ENCODE peak calls at places on chromosome 17, in four cellular contexts. A is stimulated activated CD8-positive, alpha-beta memory T cell treated with anti-CD3 and anti-CD28 coated beads, Interleukin-7, amount 100 ng/mL, for 1 hour; G is CD4-positive, CD25-positive, alpha-beta regulatory T cell; S is iris pigment epithelial cell. D is an unnamed sample.
A peak's percentile ranks its signal among the peaks of the same experiment; 100 is the strongest.

GRCh38 chr17:52930581-52930980 is 772.1 kb upstream of the CA10 start:
- DNase-seq in A (no peak), G (no peak), S (no peak), D (no peak)

GRCh38 chr17:8326591-8327583 is 12.8 kb upstream of the ODF4 start:
- DNase-seq in A (no peak), G (peak; percentile 33), S (peak; percentile 27), D (no peak)

GRCh38 chr17:378068-378467 is 25.5 kb upstream of the RPH3AL start:
- DNase-seq in A (no peak), G (no peak), S (no peak), D (no peak)

GRCh38 chr17:18267927-18268711 is 7.7 kb downstream of the MIEF2 start:
- DNase-seq in A (no peak), G (no peak), S (peak; percentile 27), D (no peak)

GRCh38 chr17:863880-864279 is 81.7 kb downstream of the MRM3 start:
- DNase-seq in A (no peak), G (no peak), S (no peak), D (no peak)

GRCh38 chr17:34382586-34383224 is 19.7 kb upstream of the CCL1 start:
- DNase-seq in A (no peak), G (peak; percentile 49), S (no peak), D (no peak)

GRCh38 chr17:10105513-10106001 is 92.8 kb downstream of the GAS7 start:
- DNase-seq in A (no peak), G (no peak), S (peak; percentile 66), D (no peak)

GRCh38 chr17:57557793-57558681 is 187.1 kb downstream of the CCDC182 start:
- DNase-seq in A (no peak), G (no peak), S (peak; percentile 90), D (no peak)

GRCh38 chr17:47810901-47811635 is 10.5 kb downstream of the OSBPL7 start:
- DNase-seq in A (no peak), G (no peak), S (no peak), D (no peak)

GRCh38 chr17:74202879-74203432 is 522 bp upstream of the RPL38 start:
- DNase-seq in A (no peak), G (no peak), S (no peak), D (no peak)

GRCh38 chr17:29699283-29699682 is 76.6 kb upstream of the CORO6 start:
- DNase-seq in A (no peak), G (no peak), S (no peak), D (no peak)

GRCh38 chr17:27207073-27207511 is 86.8 kb upstream of the WSB1 start:
- DNase-seq in A (no peak), G (no peak), S (peak; percentile 80), D (no peak)

GRCh38 chr17:12510535-12510934 is 155.2 kb upstream of the MYOCD start:
- DNase-seq in A (no peak), G (no peak), S (peak; percentile 61), D (no peak)

GRCh38 chr17:80618304-80618703 is 73.7 kb downstream of the RPTOR start:
- DNase-seq in A (no peak), G (no peak), S (no peak), D (no peak)

GRCh38 chr17:57486978-57487377 is 230.7 kb downstream of the MSI2 start:
- DNase-seq in A (no peak), G (no peak), S (no peak), D (no peak)

GRCh38 chr17:78374189-78374588 is 4.3 kb upstream of the PGS1 start:
- DNase-seq in A (no peak), G (no peak), S (no peak), D (no peak)

GRCh38 chr17:70621593-70621992 is 452.3 kb downstream of the KCNJ2 start:
- DNase-seq in A (no peak), G (no peak), S (peak; percentile 39), D (no peak)

GRCh38 chr17:18191967-18192366 is 8.3 kb downstream of the ALKBH5 start:
- DNase-seq in A (no peak), G (no peak), S (no peak), D (no peak)

GRCh38 chr17:40433551-40434384 is 9.5 kb upstream of the IGFBP4 start:
- DNase-seq in A (no peak), G (peak; percentile 40), S (no peak), D (no peak)

GRCh38 chr17:30921544-30922196 is at the start of gene ADAP2:
- DNase-seq in A (no peak), G (no peak), S (peak; percentile 13), D (no peak)

GRCh38 chr17:68533887-68534700 is 21.9 kb downstream of the PRKAR1A start:
- DNase-seq in A (no peak), G (peak; percentile 55), S (peak; percentile 50), D (no peak)

GRCh38 chr17:32523827-32524552 is 37.2 kb downstream of the CDK5R1 start:
- DNase-seq in A (no peak), G (peak; percentile 50), S (no peak), D (no peak)

D was measured in GOT3.